ENCODE peak calls at places on chromosomes 16 and 17, in five cellular contexts. I, O, S, E and C are unnamed samples.

GRCh38 chr16:566475-567361 is at the start of gene NHLRC4:
- DNase-seq in I (no peak), O (peak), S (peak), E (no peak), C (peak)

GRCh38 chr16:18979936-18980335 is 3.8 kb upstream of the TMC7 start:
- DNase-seq in I (no peak), O (no peak), S (no peak), E (no peak), C (no peak)

GRCh38 chr16:46757339-46758050 is 9.4 kb upstream of the MYLK3 start:
- DNase-seq in I (no peak), O (no peak), S (no peak), E (no peak), C (no peak)

GRCh38 chr17:77888242-77889134 is 70.0 kb upstream of the TNRC6C start:
- DNase-seq in I (no peak), O (no peak), S (peak), E (no peak), C (peak)

GRCh38 chr16:65414284-65414984 is 292.6 kb upstream of the CDH11 start:
- DNase-seq in I (no peak), O (no peak), S (peak), E (peak), C (peak)

GRCh38 chr16:49280022-49280741 is 1.5 kb downstream of the CBLN1 start:
- DNase-seq in I (no peak), O (no peak), S (no peak), E (no peak), C (no peak)

GRCh38 chr17:79905832-79906231 is 66.6 kb upstream of the CBX4 start:
- DNase-seq in I (no peak), O (peak), S (no peak), E (peak), C (no peak)

GRCh38 chr16:71937868-71938510 is 42.7 kb downstream of the IST1 start:
- DNase-seq in I (no peak), O (no peak), S (no peak), E (no peak), C (no peak)

GRCh38 chr17:51118330-51119195 is 2.1 kb downstream of the SPAG9 start:
- DNase-seq in I (no peak), O (no peak), S (no peak), E (no peak), C (peak)

GRCh38 chr16:2350500-2350899 is 10.0 kb upstream of the ABCA3 start:
- DNase-seq in I (no peak), O (no peak), S (no peak), E (no peak), C (peak)

GRCh38 chr16:1634541-1634940 is 22.4 kb downstream of the CRAMP1 start:
- DNase-seq in I (no peak), O (no peak), S (no peak), E (no peak), C (no peak)

GRCh38 chr16:70576431-70577255 is 53.0 kb downstream of the SF3B3 start:
- DNase-seq in I (no peak), O (peak), S (peak), E (peak), C (peak)